ENCODE peak calls at places on chromosomes 6 and 20, in five cellular contexts. H, X, S, L and D are unnamed samples.
A peak's percentile ranks its signal among the peaks of the same experiment; 100 is the strongest.

GRCh38 chr6:166678426-166678825 is 51.4 kb upstream of the RPS6KA2 start:
- DNase-seq in S (no peak), L (no peak), X (no peak), H (peak; percentile 56), D (no peak)

GRCh38 chr6:89198235-89198634 is 18.9 kb downstream of the GABRR1 start:
- DNase-seq in H (no peak), X (no peak), L (no peak), S (no peak), D (no peak)

GRCh38 chr6:11328613-11329247 is 96.3 kb upstream of the NEDD9 start:
- DNase-seq in H (no peak), S (peak; percentile 70), X (no peak), L (no peak), D (no peak)

GRCh38 chr6:35552285-35552917 is 39.7 kb upstream of the TULP1 start:
- DNase-seq in L (no peak), X (peak; percentile 57), H (no peak), S (peak; percentile 43), D (no peak)

GRCh38 chr6:56374841-56375369 is 127.5 kb upstream of the COL21A1 start:
- DNase-seq in X (no peak), L (no peak), H (no peak), S (peak; percentile 76), D (no peak)

GRCh38 chr6:46217671-46218131 is 46.9 kb upstream of the ENPP5 start:
- DNase-seq in H (no peak), L (no peak), S (no peak), X (no peak), D (no peak)

GRCh38 chr20:61556116-61556515 is 304.1 kb downstream of the CDH4 start:
- DNase-seq in L (peak; percentile 76), X (no peak), H (no peak), S (peak; percentile 95), D (no peak)

GRCh38 chr6:135114355-135115145 is 59.9 kb upstream of the HBS1L start:
- DNase-seq in S (no peak), X (no peak), L (no peak), H (no peak), D (no peak)

GRCh38 chr20:61313396-61313795 is 61.3 kb downstream of the CDH4 start:
- DNase-seq in H (no peak), L (no peak), X (no peak), S (no peak), D (no peak)

GRCh38 chr6:38137609-38138008 is 318.1 kb downstream of the ZFAND3 start:
- DNase-seq in S (no peak), H (no peak), L (no peak), X (no peak), D (no peak)

GRCh38 chr6:145028144-145028818 is 707.0 kb downstream of the EPM2A start:
- DNase-seq in X (no peak), L (peak; percentile 72), S (peak; percentile 55), H (peak; percentile 51), D (no peak)

GRCh38 chr6:73058736-73059135 is 166.6 kb downstream of the KHDC1L start:
- DNase-seq in S (no peak), H (no peak), L (no peak), X (no peak), D (no peak)

GRCh38 chr6:32609391-32609730 is 19.7 kb upstream of the HLA-DRB1 start:
- DNase-seq in X (no peak), H (no peak), S (no peak), L (no peak), D (no peak)